ENCODE peak calls at places on chromosome 16, in eight cellular contexts. One of them, this sample, is unnamed. For H3K36me3, the result is how much of the 10 kb centered on the place peaks cover.

GRCh38 chr16:77977336-77977735 is 45.0 kb upstream of the CLEC3A start:
- DNase-seq in cardiac muscle cell: no peak
- DNase-seq in breast epithelium: no peak
- DNase-seq in lower lobe of right lung: no peak
- DNase-seq in left ventricle myocardium inferior: no peak
- DNase-seq in stomach: no peak
- DNase-seq in aorta: no peak
- DNase-seq in brain microvascular endothelial cell: no peak
- DNase-seq in this sample: no peak

GRCh38 chr16:50802000-50802399 is 60.1 kb downstream of the CYLD start:
- DNase-seq in cardiac muscle cell: no peak
- DNase-seq in breast epithelium: no peak
- DNase-seq in lower lobe of right lung: no peak
- DNase-seq in left ventricle myocardium inferior: no peak
- DNase-seq in stomach: no peak
- DNase-seq in aorta: no peak
- DNase-seq in brain microvascular endothelial cell: peak
- DNase-seq in this sample: no peak

GRCh38 chr16:71230122-71230845 is at the start of gene HYDIN:
- DNase-seq in cardiac muscle cell: peak
- DNase-seq in breast epithelium: peak
- DNase-seq in lower lobe of right lung: peak
- DNase-seq in left ventricle myocardium inferior: no peak
- DNase-seq in stomach: no peak
- DNase-seq in aorta: peak
- DNase-seq in brain microvascular endothelial cell: peak
- DNase-seq in this sample: no peak

GRCh38 chr16:71727545-71728324 is 3.2 kb upstream of the PHLPP2 start:
- DNase-seq in cardiac muscle cell: no peak
- DNase-seq in breast epithelium: no peak
- DNase-seq in lower lobe of right lung: no peak
- DNase-seq in left ventricle myocardium inferior: no peak
- DNase-seq in stomach: no peak
- DNase-seq in aorta: no peak
- DNase-seq in brain microvascular endothelial cell: no peak
- DNase-seq in this sample: no peak

GRCh38 chr16:970766-971581 is at the start of gene LMF1:
- DNase-seq in cardiac muscle cell: peak
- DNase-seq in breast epithelium: peak
- DNase-seq in lower lobe of right lung: peak
- DNase-seq in left ventricle myocardium inferior: peak
- DNase-seq in stomach: peak
- DNase-seq in aorta: peak
- DNase-seq in brain microvascular endothelial cell: peak
- DNase-seq in this sample: peak

GRCh38 chr16:30357085-30357714 is 2.1 kb upstream of the CD2BP2 start:
- DNase-seq in cardiac muscle cell: no peak
- DNase-seq in breast epithelium: no peak
- DNase-seq in lower lobe of right lung: no peak
- DNase-seq in left ventricle myocardium inferior: no peak
- DNase-seq in stomach: no peak
- DNase-seq in aorta: no peak
- DNase-seq in brain microvascular endothelial cell: no peak
- DNase-seq in this sample: peak

GRCh38 chr16:21281698-21282389 is 3.8 kb upstream of the CRYM start:
- DNase-seq in cardiac muscle cell: no peak
- DNase-seq in breast epithelium: no peak
- DNase-seq in lower lobe of right lung: no peak
- DNase-seq in left ventricle myocardium inferior: no peak
- DNase-seq in stomach: no peak
- DNase-seq in aorta: no peak
- DNase-seq in brain microvascular endothelial cell: no peak
- DNase-seq in this sample: no peak

GRCh38 chr16:17273142-17273561 is 197.6 kb downstream of the XYLT1 start:
- DNase-seq in cardiac muscle cell: no peak
- DNase-seq in breast epithelium: no peak
- DNase-seq in lower lobe of right lung: no peak
- DNase-seq in left ventricle myocardium inferior: no peak
- DNase-seq in stomach: no peak
- DNase-seq in aorta: no peak
- DNase-seq in brain microvascular endothelial cell: peak
- DNase-seq in this sample: no peak

GRCh38 chr16:58792188-58792587 is 58.1 kb upstream of the GOT2 start:
- DNase-seq in cardiac muscle cell: peak
- DNase-seq in breast epithelium: no peak
- DNase-seq in lower lobe of right lung: no peak
- DNase-seq in left ventricle myocardium inferior: no peak
- DNase-seq in stomach: no peak
- DNase-seq in aorta: no peak
- DNase-seq in brain microvascular endothelial cell: no peak
- DNase-seq in this sample: no peak

GRCh38 chr16:1428511-1428910 is 2.4 kb upstream of the PERCC1 start:
- DNase-seq in cardiac muscle cell: no peak
- DNase-seq in breast epithelium: peak
- DNase-seq in lower lobe of right lung: no peak
- DNase-seq in left ventricle myocardium inferior: no peak
- DNase-seq in stomach: no peak
- DNase-seq in aorta: no peak
- DNase-seq in brain microvascular endothelial cell: no peak
- DNase-seq in this sample: peak

GRCh38 chr16:79264237-79265104 is 336.1 kb downstream of the MAF start:
- DNase-seq in cardiac muscle cell: no peak
- DNase-seq in breast epithelium: no peak
- DNase-seq in lower lobe of right lung: no peak
- DNase-seq in left ventricle myocardium inferior: no peak
- DNase-seq in stomach: no peak
- DNase-seq in aorta: no peak
- DNase-seq in brain microvascular endothelial cell: no peak
- DNase-seq in this sample: no peak

GRCh38 chr16:70725024-70725911 is 39.4 kb upstream of the MTSS2 start:
- DNase-seq in cardiac muscle cell: no peak
- DNase-seq in breast epithelium: no peak
- DNase-seq in lower lobe of right lung: peak
- DNase-seq in left ventricle myocardium inferior: peak
- DNase-seq in stomach: no peak
- DNase-seq in aorta: no peak
- DNase-seq in brain microvascular endothelial cell: no peak
- DNase-seq in this sample: no peak

GRCh38 chr16:17520567-17520966 is 49.8 kb upstream of the XYLT1 start:
- DNase-seq in cardiac muscle cell: no peak
- DNase-seq in breast epithelium: no peak
- DNase-seq in lower lobe of right lung: no peak
- DNase-seq in left ventricle myocardium inferior: no peak
- DNase-seq in stomach: no peak
- DNase-seq in aorta: no peak
- DNase-seq in brain microvascular endothelial cell: no peak
- DNase-seq in this sample: no peak

GRCh38 chr16:76729525-76729924 is 452.3 kb downstream of the CNTNAP4 start:
- DNase-seq in cardiac muscle cell: no peak
- DNase-seq in breast epithelium: no peak
- DNase-seq in lower lobe of right lung: no peak
- DNase-seq in left ventricle myocardium inferior: no peak
- DNase-seq in stomach: no peak
- DNase-seq in aorta: no peak
- DNase-seq in brain microvascular endothelial cell: no peak
- DNase-seq in this sample: no peak

GRCh38 chr16:12276631-12277030 is 300.1 kb downstream of the SNX29 start:
- DNase-seq in cardiac muscle cell: no peak
- DNase-seq in breast epithelium: no peak
- DNase-seq in lower lobe of right lung: no peak
- DNase-seq in left ventricle myocardium inferior: no peak
- DNase-seq in stomach: no peak
- DNase-seq in aorta: no peak
- DNase-seq in brain microvascular endothelial cell: no peak
- DNase-seq in this sample: no peak

GRCh38 chr16:83994087-83994486 is 26.0 kb downstream of the NECAB2 start:
- DNase-seq in cardiac muscle cell: no peak
- DNase-seq in breast epithelium: no peak
- DNase-seq in lower lobe of right lung: peak
- DNase-seq in left ventricle myocardium inferior: no peak
- DNase-seq in stomach: no peak
- DNase-seq in aorta: peak
- DNase-seq in brain microvascular endothelial cell: peak
- DNase-seq in this sample: no peak

GRCh38 chr16:72400257-72401078 is 228.5 kb upstream of the PMFBP1 start:
- DNase-seq in cardiac muscle cell: peak
- DNase-seq in breast epithelium: no peak
- DNase-seq in lower lobe of right lung: no peak
- DNase-seq in left ventricle myocardium inferior: no peak
- DNase-seq in stomach: no peak
- DNase-seq in aorta: no peak
- DNase-seq in brain microvascular endothelial cell: peak
- DNase-seq in this sample: no peak

GRCh38 chr16:1972490-1972877 is 631 bp downstream of the TBL3 start:
- DNase-seq in cardiac muscle cell: no peak
- DNase-seq in breast epithelium: no peak
- DNase-seq in lower lobe of right lung: no peak
- DNase-seq in left ventricle myocardium inferior: no peak
- DNase-seq in stomach: no peak
- DNase-seq in aorta: no peak
- DNase-seq in brain microvascular endothelial cell: no peak
- DNase-seq in this sample: no peak

GRCh38 chr16:51540259-51540658 is 389.2 kb upstream of the SALL1 start:
- DNase-seq in cardiac muscle cell: no peak
- DNase-seq in breast epithelium: no peak
- DNase-seq in lower lobe of right lung: no peak
- DNase-seq in left ventricle myocardium inferior: no peak
- DNase-seq in stomach: no peak
- DNase-seq in aorta: no peak
- DNase-seq in brain microvascular endothelial cell: no peak
- DNase-seq in this sample: no peak

GRCh38 chr16:57289391-57290257 is 5.2 kb upstream of the PLLP start:
- DNase-seq in cardiac muscle cell: no peak
- DNase-seq in breast epithelium: no peak
- DNase-seq in lower lobe of right lung: no peak
- DNase-seq in left ventricle myocardium inferior: no peak
- DNase-seq in stomach: no peak
- DNase-seq in aorta: no peak
- DNase-seq in brain microvascular endothelial cell: no peak
- DNase-seq in this sample: no peak

GRCh38 chr16:10889880-10890279 is 12.9 kb downstream of the CIITA start:
- DNase-seq in cardiac muscle cell: no peak
- DNase-seq in breast epithelium: no peak
- DNase-seq in lower lobe of right lung: no peak
- DNase-seq in left ventricle myocardium inferior: no peak
- DNase-seq in stomach: no peak
- DNase-seq in aorta: no peak
- DNase-seq in brain microvascular endothelial cell: no peak
- DNase-seq in this sample: no peak
- H3K4me3 ChIP-seq in cardiac muscle cell: no peak
- H3K4me3 ChIP-seq in breast epithelium: no peak
- H3K4me3 ChIP-seq in lower lobe of right lung: no peak
- H3K4me3 ChIP-seq in left ventricle myocardium inferior: no peak
- H3K4me3 ChIP-seq in stomach: no peak
- H3K4me3 ChIP-seq in aorta: no peak
- H3K4me3 ChIP-seq in brain microvascular endothelial cell: no peak
- H3K4me3 ChIP-seq in this sample: no peak

DNA sequence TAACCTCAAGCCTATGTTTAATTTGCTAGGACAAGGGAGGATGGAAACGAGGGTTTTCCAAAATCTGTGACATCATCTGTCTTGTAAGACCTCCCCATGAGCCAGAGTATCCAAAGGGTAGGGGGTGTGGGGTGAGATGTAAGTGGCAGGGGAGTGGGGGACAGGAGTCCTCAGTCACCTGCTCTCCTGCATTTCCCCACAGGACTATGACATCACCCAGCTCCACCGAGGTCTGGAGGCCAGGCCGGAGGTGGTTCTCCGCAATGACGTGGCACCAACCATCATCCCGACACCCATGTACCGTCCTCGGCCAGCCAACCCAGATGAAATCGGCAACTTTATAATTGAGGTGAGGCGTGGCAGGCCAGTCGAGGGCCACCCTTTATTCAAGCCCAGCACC is 41.5 kb upstream of the CDH1 start:
- DNase-seq in cardiac muscle cell: no peak
- DNase-seq in breast epithelium: no peak
- DNase-seq in lower lobe of right lung: no peak
- DNase-seq in left ventricle myocardium inferior: no peak
- DNase-seq in stomach: no peak
- DNase-seq in aorta: no peak
- DNase-seq in brain microvascular endothelial cell: no peak
- DNase-seq in this sample: no peak
- H3K36me3 ChIP-seq in cardiac muscle cell: under half
- H3K36me3 ChIP-seq in breast epithelium: under half
- H3K36me3 ChIP-seq in lower lobe of right lung: under half
- H3K36me3 ChIP-seq in left ventricle myocardium inferior: under half
- H3K36me3 ChIP-seq in stomach: under half
- H3K36me3 ChIP-seq in aorta: under half
- H3K36me3 ChIP-seq in brain microvascular endothelial cell: under half
- H3K36me3 ChIP-seq in this sample: under half

DNA sequence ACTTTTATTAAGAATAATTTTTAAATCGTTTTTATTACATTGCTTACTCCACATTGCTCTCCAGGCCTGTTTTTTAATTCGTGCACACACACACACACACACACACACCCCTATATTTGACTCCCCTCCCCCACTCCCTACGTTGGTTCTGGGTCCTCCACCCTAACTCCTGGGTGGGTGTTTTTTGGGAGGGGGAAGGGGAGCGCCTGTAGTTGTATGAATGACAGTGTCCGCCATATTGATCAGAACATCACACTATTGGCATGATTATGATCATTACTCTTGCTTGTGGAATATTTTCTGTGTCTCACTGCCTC is 1.3 kb downstream of the GNAO1 start:
- DNase-seq in cardiac muscle cell: no peak
- DNase-seq in breast epithelium: no peak
- DNase-seq in lower lobe of right lung: no peak
- DNase-seq in left ventricle myocardium inferior: no peak
- DNase-seq in stomach: no peak
- DNase-seq in aorta: no peak
- DNase-seq in brain microvascular endothelial cell: no peak
- DNase-seq in this sample: no peak
- H3K4me3 ChIP-seq in cardiac muscle cell: no peak
- H3K4me3 ChIP-seq in breast epithelium: peak
- H3K4me3 ChIP-seq in lower lobe of right lung: no peak
- H3K4me3 ChIP-seq in left ventricle myocardium inferior: peak
- H3K4me3 ChIP-seq in stomach: peak
- H3K4me3 ChIP-seq in aorta: no peak
- H3K4me3 ChIP-seq in brain microvascular endothelial cell: no peak
- H3K4me3 ChIP-seq in this sample: no peak

DNA sequence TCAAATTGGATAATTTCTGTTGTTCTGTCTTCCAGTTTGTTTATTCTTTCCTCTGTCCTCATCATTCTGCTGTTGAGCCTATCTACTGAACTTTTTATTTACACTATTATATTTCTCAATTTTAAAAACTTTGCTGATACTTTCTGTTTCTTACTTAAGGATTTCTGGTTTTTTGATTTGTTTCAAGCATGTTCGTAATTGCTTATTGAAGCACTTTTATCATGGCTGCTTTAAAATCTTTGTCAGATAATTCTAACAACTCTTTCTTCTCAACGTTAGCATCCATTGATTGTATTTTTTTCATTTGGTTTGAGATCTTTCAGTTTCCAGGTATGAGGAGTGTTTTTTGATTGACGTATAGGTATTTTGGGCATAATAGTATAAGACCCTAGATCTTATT is 116.9 kb downstream of the PHKB start:
- DNase-seq in cardiac muscle cell: no peak
- DNase-seq in breast epithelium: no peak
- DNase-seq in lower lobe of right lung: no peak
- DNase-seq in left ventricle myocardium inferior: no peak
- DNase-seq in stomach: no peak
- DNase-seq in aorta: no peak
- DNase-seq in brain microvascular endothelial cell: no peak
- DNase-seq in this sample: no peak
- H3K36me3 ChIP-seq in cardiac muscle cell: under half
- H3K36me3 ChIP-seq in breast epithelium: under half
- H3K36me3 ChIP-seq in lower lobe of right lung: under half
- H3K36me3 ChIP-seq in left ventricle myocardium inferior: under half
- H3K36me3 ChIP-seq in stomach: under half
- H3K36me3 ChIP-seq in aorta: under half
- H3K36me3 ChIP-seq in brain microvascular endothelial cell: under half
- H3K36me3 ChIP-seq in this sample: under half